ENCODE peak calls at places on chromosomes 11 and 22, in five cellular contexts. U is neural progenitor cell, C is dorsolateral prefrontal cortex, R is AG04450, N is cardiac muscle cell. V is an unnamed sample.

GRCh38 chr11:120952503-120953229 is 71.2 kb upstream of the TBCEL start:
- DNase-seq in U (peak; percentile 89), R (peak; percentile 21), N (peak; percentile 83), C (peak; percentile 84), V (peak; percentile 84)

GRCh38 chr11:46391578-46392420 is at the start of gene CHRM4:
- DNase-seq in C (peak; percentile 75), N (peak; percentile 52), U (peak; percentile 77), R (no peak), V (peak; percentile 50)

GRCh38 chr11:75872887-75873416 is 57.9 kb downstream of the UVRAG start:
- DNase-seq in R (no peak), U (no peak), N (no peak), C (no peak), V (no peak)

GRCh38 chr22:25630446-25630845 is 66.0 kb downstream of the GRK3 start:
- DNase-seq in U (no peak), N (peak; percentile 50), C (no peak), R (no peak), V (no peak)

GRCh38 chr11:20156876-20157613 is 3.2 kb downstream of the DBX1 start:
- DNase-seq in C (no peak), N (no peak), R (no peak), U (peak; percentile 83), V (peak; percentile 7)

GRCh38 chr11:1879941-1880720 is 11.6 kb downstream of the PRR33 start:
- DNase-seq in U (no peak), C (peak; percentile 36), R (no peak), N (peak; percentile 71), V (no peak)

GRCh38 chr11:55811067-55811466 is at the start of gene OR5L1:
- DNase-seq in N (no peak), R (no peak), U (no peak), C (no peak), V (no peak)

GRCh38 chr11:133833101-133833898 is 12.0 kb downstream of the SPATA19 start:
- DNase-seq in U (no peak), R (no peak), C (no peak), N (no peak), V (no peak)

GRCh38 chr11:103486609-103487008 is 377.4 kb downstream of the DYNC2H1 start:
- DNase-seq in N (no peak), C (no peak), U (no peak), R (no peak), V (no peak)

GRCh38 chr11:44031549-44031948 is 16.2 kb upstream of the ACCSL start:
- DNase-seq in N (no peak), C (no peak), U (no peak), R (no peak), V (no peak)

GRCh38 chr11:77497368-77497767 is 23.5 kb upstream of the PAK1 start:
- DNase-seq in C (no peak), R (no peak), N (no peak), U (no peak), V (no peak)

GRCh38 chr11:24437123-24437522 is 59.7 kb upstream of the LUZP2 start:
- DNase-seq in C (no peak), N (no peak), R (no peak), U (no peak), V (no peak)

GRCh38 chr11:14357843-14358728 is 897 bp downstream of the RRAS2 start:
- DNase-seq in C (no peak), U (peak; percentile 93), R (no peak), N (peak; percentile 76), V (peak; percentile 69)

GRCh38 chr22:50620861-50621490 is 7.0 kb downstream of the ARSA start:
- DNase-seq in C (no peak), R (no peak), N (no peak), U (no peak), V (peak; percentile 51)

GRCh38 chr11:120061761-120062560 is 76.0 kb downstream of the TRIM29 start:
- DNase-seq in N (peak; percentile 24), R (no peak), C (peak; percentile 70), U (peak; percentile 89), V (no peak)

GRCh38 chr11:65920035-65920802 is 993 bp downstream of the DRAP1 start:
- DNase-seq in U (no peak), C (peak; percentile 62), N (no peak), R (no peak), V (no peak)

GRCh38 chr11:11660351-11660750 is 38.5 kb upstream of the GALNT18 start:
- DNase-seq in N (no peak), C (no peak), U (no peak), R (no peak), V (no peak)

GRCh38 chr11:63462126-63462525 is 28.8 kb downstream of the PLAAT5 start:
- DNase-seq in U (no peak), C (no peak), R (no peak), N (no peak), V (no peak)

GRCh38 chr22:38080847-38081635 is 2.9 kb downstream of the SLC16A8 start:
- DNase-seq in C (peak; percentile 66), N (peak; percentile 60), R (no peak), U (peak; percentile 74), V (no peak)

GRCh38 chr11:113261709-113262475 is 52.5 kb upstream of the TTC12 start:
- DNase-seq in C (no peak), U (no peak), R (no peak), N (peak; percentile 28), V (no peak)

GRCh38 chr11:84993386-84993785 is 633.8 kb downstream of the DLG2 start:
- DNase-seq in C (no peak), R (no peak), N (no peak), U (peak; percentile 23), V (no peak)

GRCh38 chr11:72223615-72224586 is 666 bp upstream of the INPPL1 start:
- DNase-seq in U (peak; percentile 57), N (peak; percentile 77), R (no peak), C (peak; percentile 70), V (peak; percentile 73)

GRCh38 chr11:22656128-22656527 is 10.3 kb upstream of the GAS2 start:
- DNase-seq in U (no peak), R (no peak), N (peak; percentile 39), C (no peak), V (no peak)

GRCh38 chr11:12505183-12505582 is 127.8 kb downstream of the PARVA start:
- DNase-seq in U (no peak), R (no peak), C (no peak), N (no peak), V (peak; percentile 82)

GRCh38 chr11:78586452-78587046 is 11.9 kb upstream of the NARS2 start:
- DNase-seq in U (no peak), R (no peak), N (peak; percentile 42), C (no peak), V (peak; percentile 33)

GRCh38 chr11:120239713-120240640 is at the start of gene POU2F3:
- DNase-seq in N (no peak), C (no peak), U (peak; percentile 57), R (no peak), V (peak; percentile 33)

GRCh38 chr11:109729761-109730160 is 307.8 kb downstream of the C11orf87 start:
- DNase-seq in C (no peak), N (no peak), R (no peak), U (no peak), V (no peak)

GRCh38 chr11:120021978-120022377 is 115.9 kb downstream of the TRIM29 start:
- DNase-seq in C (no peak), R (no peak), N (no peak), U (no peak), V (no peak)

GRCh38 chr22:43894122-43894521 is 2.3 kb upstream of the PNPLA5 start:
- DNase-seq in R (no peak), N (no peak), U (no peak), C (peak; percentile 34), V (no peak)
- H3K27me3 ChIP-seq in R (peaks cover 26% of the 10 kb centered on the region), N (peaks cover 47% of the 10 kb centered on the region), U (peaks cover 55% of the 10 kb centered on the region), C (peaks cover 23% of the 10 kb centered on the region), V (peaks cover 14% of the 10 kb centered on the region)

GRCh38 chr11:73313652-73314051 is 5.6 kb downstream of the ARHGEF17 start:
- DNase-seq in N (no peak), R (no peak), C (no peak), U (no peak), V (no peak)
- H3K27ac ChIP-seq in N (peak overlapping the region; percentile 97), R (peak overlapping the region; percentile 80), C (peak overlapping the region; percentile 80), U (no peak overlapping the region), V (peak overlapping the region; percentile 32)

GRCh38 chr11:587546-587945 is 11.3 kb downstream of the PHRF1 start:
- DNase-seq in N (no peak), R (no peak), C (no peak), U (no peak), V (no peak)

GRCh38 chr11:590997-591396 is 14.7 kb downstream of the PHRF1 start:
- DNase-seq in U (no peak), N (no peak), R (no peak), C (no peak), V (no peak)

GRCh38 chr11:589798-590197 is 13.5 kb downstream of the PHRF1 start:
- DNase-seq in C (no peak), R (no peak), N (no peak), U (no peak), V (no peak)

GRCh38 chr11:586376-587316 is 10.4 kb downstream of the PHRF1 start:
- DNase-seq in N (no peak), U (no peak), C (no peak), R (no peak), V (no peak)

GRCh38 chr11:587978-588380 is 11.7 kb downstream of the PHRF1 start:
- DNase-seq in N (peak; percentile 71), U (no peak), R (no peak), C (no peak), V (peak; percentile 95)
- H3K4me3 ChIP-seq in N (no peak overlapping the region), U (no peak overlapping the region), R (no peak overlapping the region), C (no peak overlapping the region), V (no peak overlapping the region)

DNA sequence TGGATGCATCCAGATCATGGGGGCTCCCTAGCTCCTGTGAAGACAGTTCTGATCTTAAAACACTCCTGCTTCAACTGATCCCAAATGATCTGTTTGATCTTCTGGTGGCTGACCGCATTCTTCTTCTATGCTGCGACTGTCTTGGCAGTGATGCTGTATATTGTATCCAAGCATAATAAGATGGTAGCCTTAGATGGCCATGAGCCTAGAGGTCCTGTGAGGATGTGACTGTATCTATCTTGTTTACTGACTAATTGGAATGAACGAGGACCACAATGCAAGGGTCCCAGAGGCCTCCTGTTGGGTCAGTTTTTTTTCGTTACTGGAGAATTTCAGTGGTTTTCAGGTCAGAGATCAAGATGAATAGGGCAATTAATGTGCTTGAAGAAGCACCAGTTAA is 7.1 kb upstream of the MPEG1 start:
- DNase-seq in C (no peak), R (no peak), N (no peak), U (no peak), V (no peak)
- H3K27me3 ChIP-seq in C (no peaks in the 10 kb centered on the region), R (peaks cover 4% of the 10 kb centered on the region), N (no peaks in the 10 kb centered on the region), U (no peaks in the 10 kb centered on the region), V (no peaks in the 10 kb centered on the region)

DNA sequence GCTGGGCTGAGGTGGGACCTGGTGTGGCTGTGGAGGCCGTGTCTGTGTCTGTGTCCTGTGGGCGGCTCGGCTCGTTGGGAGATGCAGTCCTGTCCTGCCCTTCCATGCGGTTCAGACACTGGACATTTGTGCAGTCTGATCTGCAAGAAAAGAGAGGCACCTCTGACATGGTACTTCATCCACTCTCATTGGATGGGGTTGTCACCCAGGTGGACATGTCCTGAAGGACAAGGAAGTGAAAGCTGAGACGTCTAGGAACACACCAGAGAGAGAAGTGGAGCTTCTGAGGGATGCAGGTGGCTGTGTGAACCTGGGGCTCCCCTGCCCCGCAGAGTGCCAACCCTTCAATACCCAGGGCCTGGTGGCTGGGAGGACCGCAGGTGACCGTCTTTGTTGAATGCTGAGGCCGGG is 18.4 kb downstream of the TBX1 start:
- DNase-seq in R (no peak), C (no peak), N (no peak), U (no peak), V (no peak)
- H3K27ac ChIP-seq in R (no peak overlapping the region), C (no peak overlapping the region), N (no peak overlapping the region), U (no peak overlapping the region), V (no peak overlapping the region)

GRCh38 chr11:57135020-57135751 is 46.6 kb upstream of the LRRC55 start:
- DNase-seq in R (no peak), N (no peak), C (no peak), U (no peak), V (no peak)
- H3K4me3 ChIP-seq in R (no peak overlapping the region), N (no peak overlapping the region), C (no peak overlapping the region), U (no peak overlapping the region), V (no peak overlapping the region)